ENCODE peak calls at places on chromosomes 16 and 17, in eight cellular contexts. A, O, B, T, K, U, G and V are unnamed samples.

GRCh38 chr16:83924686-83925085 is 25.8 kb downstream of the MLYCD start:
- DNase-seq in U (no peak), A (no peak), G (no peak), K (no peak), O (no peak), T (no peak), B (no peak), V (no peak)

GRCh38 chr16:19963306-19963705 is 78.7 kb upstream of the GPRC5B start:
- DNase-seq in A (no peak), G (no peak), K (peak), O (no peak), U (no peak), B (no peak), T (peak), V (no peak)

GRCh38 chr17:10698116-10698818 is 873 bp downstream of the ADPRM start:
- DNase-seq in A (no peak), B (no peak), T (no peak), G (no peak), K (no peak), U (no peak), O (no peak), V (no peak)

GRCh38 chr17:82356028-82356427 is 3.0 kb upstream of the TEX19 start:
- DNase-seq in U (no peak), A (no peak), G (no peak), K (peak), T (no peak), B (no peak), O (no peak), V (no peak)

GRCh38 chr16:9843424-9844013 is 338.7 kb downstream of the GRIN2A start:
- DNase-seq in T (no peak), O (no peak), U (no peak), G (no peak), B (no peak), K (no peak), A (no peak), V (no peak)

GRCh38 chr17:50198026-50198669 is 3.3 kb downstream of the COL1A1 start:
- DNase-seq in T (no peak), A (no peak), O (peak), B (no peak), G (peak), K (peak), U (peak), V (peak)

GRCh38 chr17:81115219-81115618 is 50.1 kb upstream of the PVALEF start:
- DNase-seq in T (no peak), U (no peak), K (no peak), A (no peak), G (no peak), O (no peak), B (no peak), V (no peak)

GRCh38 chr16:74735554-74735953 is 34.9 kb upstream of the MLKL start:
- DNase-seq in O (no peak), A (no peak), G (no peak), K (no peak), T (no peak), U (no peak), B (no peak), V (no peak)

GRCh38 chr16:67845291-67846062 is 1.3 kb upstream of the NUTF2 start:
- DNase-seq in A (no peak), T (no peak), B (no peak), U (no peak), O (no peak), G (no peak), K (no peak), V (no peak)

GRCh38 chr17:52170963-52171572 is 12.6 kb upstream of the CA10 start:
- DNase-seq in A (no peak), T (no peak), K (peak), O (no peak), B (peak), U (no peak), G (peak), V (no peak)

GRCh38 chr16:85525464-85526117 is 87.5 kb upstream of the GSE1 start:
- DNase-seq in T (no peak), B (no peak), O (no peak), U (no peak), A (no peak), G (no peak), K (no peak), V (no peak)

GRCh38 chr17:67636841-67637240 is 80.9 kb upstream of the NOL11 start:
- DNase-seq in K (no peak), U (no peak), O (no peak), B (no peak), T (no peak), G (no peak), A (no peak), V (no peak)

GRCh38 chr16:54077412-54077821 is 209.2 kb downstream of the IRX3 start:
- DNase-seq in B (no peak), U (no peak), O (no peak), T (no peak), G (no peak), A (no peak), K (no peak), V (no peak)

GRCh38 chr16:9847146-9847545 is 335.1 kb downstream of the GRIN2A start:
- DNase-seq in O (no peak), K (no peak), U (no peak), B (no peak), G (no peak), T (no peak), A (no peak), V (no peak)

GRCh38 chr16:88536971-88537751 is 33.0 kb upstream of the ZC3H18 start:
- DNase-seq in O (no peak), B (no peak), K (no peak), U (no peak), T (peak), G (no peak), A (no peak), V (no peak)

GRCh38 chr17:65219124-65219523 is 82.0 kb downstream of the RGS9 start:
- DNase-seq in T (no peak), B (no peak), G (no peak), O (no peak), A (no peak), U (no peak), K (no peak), V (no peak)

GRCh38 chr16:17359778-17360177 is 111.0 kb downstream of the XYLT1 start:
- DNase-seq in U (no peak), A (no peak), O (peak), T (no peak), K (no peak), B (no peak), G (no peak), V (no peak)

GRCh38 chr16:74695450-74696422 is 4.9 kb downstream of the MLKL start:
- DNase-seq in K (peak), O (peak), U (peak), G (peak), B (peak), A (peak), T (peak), V (peak)

DNA sequence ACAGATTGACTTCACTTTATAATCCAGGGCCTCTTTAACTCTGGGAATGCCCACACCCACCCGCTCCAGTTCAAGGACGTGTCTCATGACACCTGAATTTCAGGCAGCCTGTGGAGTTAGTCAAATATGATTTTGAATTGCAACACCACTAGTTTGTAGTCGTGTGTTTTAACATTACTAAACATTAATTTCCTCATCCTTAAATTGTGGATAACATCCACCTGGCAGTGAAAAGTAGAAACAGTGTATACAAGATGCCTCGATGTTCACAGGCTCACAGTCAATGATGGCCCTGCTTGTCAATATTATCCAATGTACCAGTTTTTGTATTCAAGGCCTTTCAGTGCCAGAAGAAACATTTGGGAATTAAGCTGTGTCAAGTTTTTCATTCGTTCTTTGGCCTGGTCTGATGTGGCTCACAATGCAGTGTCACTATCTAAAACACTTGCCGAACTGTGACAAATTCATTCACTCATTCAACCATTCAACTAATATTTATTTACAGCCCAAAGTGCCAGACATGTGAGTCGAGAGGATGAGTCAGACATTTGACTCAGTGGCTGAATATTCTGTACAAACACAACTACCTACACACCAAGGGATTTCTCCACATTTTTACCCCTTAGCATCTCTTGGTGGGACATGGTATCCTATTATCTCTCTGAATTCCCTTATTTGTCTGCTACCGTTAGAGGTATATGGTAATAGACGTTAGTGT is 1.4 kb downstream of the MEIOB start:
- DNase-seq in G (no peak), K (no peak), O (no peak), B (no peak), A (no peak), U (no peak), T (no peak), V (no peak)
- H3K27ac ChIP-seq in G (no peak), K (no peak), O (no peak), B (no peak), A (no peak), U (no peak), T (no peak), V (no peak)

DNA sequence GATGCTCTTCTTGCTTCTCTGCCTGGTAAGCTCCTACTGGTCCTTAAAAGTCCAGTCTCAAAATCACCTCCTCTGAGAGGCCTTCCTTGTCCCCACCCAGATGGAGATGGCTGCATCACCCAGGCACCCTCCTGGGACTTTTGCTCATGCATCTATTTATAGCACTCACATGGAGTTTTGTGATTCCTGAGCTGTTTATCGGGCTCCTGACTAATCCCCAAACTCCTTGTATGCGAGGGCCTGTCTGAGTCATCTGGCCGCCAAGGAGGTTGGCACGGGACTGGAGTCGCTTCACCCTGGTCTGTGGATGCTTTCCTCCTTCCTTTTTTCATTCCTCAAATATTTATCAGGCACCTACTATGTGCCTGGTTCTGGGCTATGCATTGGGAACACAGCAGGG is 2.3 kb upstream of the MAP2K3 start:
- DNase-seq in A (no peak), G (no peak), K (no peak), O (no peak), T (no peak), U (no peak), B (no peak), V (no peak)
- H3K27ac ChIP-seq in A (no peak), G (no peak), K (no peak), O (no peak), T (peak), U (peak), B (no peak), V (no peak)

GRCh38 chr16:11102523-11102898 is 153.5 kb downstream of the SOCS1 start:
- DNase-seq in K (no peak), B (no peak), G (no peak), U (no peak), T (no peak), A (no peak), O (no peak), V (no peak)

GRCh38 chr16:11105038-11105903 is 150.7 kb downstream of the SOCS1 start:
- DNase-seq in A (no peak), O (peak), K (no peak), G (no peak), U (peak), T (peak), B (no peak), V (no peak)

GRCh38 chr16:11106726-11107125 is 149.3 kb downstream of the SOCS1 start:
- DNase-seq in K (no peak), U (no peak), O (no peak), B (no peak), G (no peak), A (no peak), T (no peak), V (no peak)

GRCh38 chr16:11101695-11102522 is 154.1 kb downstream of the SOCS1 start:
- DNase-seq in B (no peak), O (no peak), T (no peak), U (no peak), G (no peak), A (no peak), K (no peak), V (no peak)

DNA sequence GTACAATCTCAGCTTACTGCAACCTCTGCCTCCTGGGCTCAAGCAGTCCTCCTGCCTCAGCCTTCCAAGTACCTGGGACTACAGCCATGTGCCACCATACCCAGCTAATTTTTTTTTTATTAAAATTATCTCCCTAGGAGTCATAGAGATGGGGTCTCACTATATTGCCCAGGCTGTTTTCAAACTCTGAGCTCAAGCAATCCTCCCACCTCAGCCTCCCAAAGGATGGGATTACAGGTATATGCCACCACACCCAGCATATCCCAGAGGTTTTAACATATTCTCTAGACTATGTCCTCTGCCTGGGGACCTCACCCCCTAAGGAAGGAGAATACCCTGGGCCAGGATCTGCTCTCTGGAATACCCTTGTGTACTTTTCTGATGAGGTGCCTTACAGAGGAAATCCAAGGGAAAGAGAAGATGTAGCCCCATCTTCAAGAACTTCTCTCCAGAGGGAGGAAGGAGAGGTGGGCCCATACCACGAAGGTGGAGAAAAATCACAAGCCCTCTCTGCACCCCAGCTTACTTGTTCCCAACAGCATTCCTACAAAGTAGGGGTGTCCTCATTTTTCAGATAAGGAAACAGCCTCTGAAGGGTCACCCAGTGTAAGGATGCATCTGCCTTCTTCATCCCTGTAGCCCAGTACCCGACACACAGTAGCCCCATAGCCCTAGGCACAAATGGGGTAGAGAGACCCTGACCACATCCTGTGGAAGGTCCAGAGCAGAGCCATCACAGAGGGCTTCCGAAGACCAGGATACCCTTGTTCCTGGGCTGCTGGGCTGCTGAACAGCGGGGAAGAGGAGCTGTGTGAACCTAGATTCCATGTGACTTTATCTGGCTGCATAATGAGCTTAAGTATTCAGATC is 151.6 kb downstream of the SOCS1 start:
- DNase-seq in B (no peak), U (no peak), G (no peak), O (no peak), T (no peak), K (no peak), A (no peak), V (no peak)
- H3K27ac ChIP-seq in B (no peak), U (peak), G (no peak), O (no peak), T (peak), K (peak), A (peak), V (peak)

GRCh38 chr17:36008998-36009665 is 7.8 kb upstream of the CCL15 start:
- DNase-seq in B (no peak), T (no peak), O (peak), G (no peak), U (no peak), K (no peak), A (no peak), V (no peak)
- H3K27ac ChIP-seq in B (no peak), T (no peak), O (no peak), G (no peak), U (no peak), K (no peak), A (no peak), V (no peak)

DNA sequence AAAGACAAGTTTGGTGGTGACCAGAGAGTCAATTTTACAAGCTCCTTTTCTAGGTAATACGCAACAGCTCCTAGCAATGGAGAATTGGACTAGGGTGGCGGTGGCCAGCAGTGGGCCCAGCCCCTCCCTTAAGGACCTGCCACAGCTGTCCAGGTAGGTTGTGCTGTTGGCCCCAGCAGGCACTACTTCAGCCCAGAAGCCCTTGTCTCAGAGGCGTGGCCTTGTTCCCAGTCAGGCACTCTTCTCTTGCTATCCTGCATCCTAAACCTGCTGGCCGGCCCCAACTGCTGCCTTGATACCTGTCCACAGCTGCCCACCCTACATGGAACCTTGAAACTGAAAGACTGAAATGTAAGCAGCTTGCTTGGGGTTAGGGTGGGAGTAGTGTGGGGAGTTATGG is 989 bp upstream of the GALK1 start:
- DNase-seq in T (no peak), B (no peak), U (no peak), K (no peak), G (no peak), O (no peak), A (no peak), V (no peak)
- H3K27ac ChIP-seq in T (no peak), B (peak), U (peak), K (no peak), G (no peak), O (peak), A (no peak), V (no peak)

DNA sequence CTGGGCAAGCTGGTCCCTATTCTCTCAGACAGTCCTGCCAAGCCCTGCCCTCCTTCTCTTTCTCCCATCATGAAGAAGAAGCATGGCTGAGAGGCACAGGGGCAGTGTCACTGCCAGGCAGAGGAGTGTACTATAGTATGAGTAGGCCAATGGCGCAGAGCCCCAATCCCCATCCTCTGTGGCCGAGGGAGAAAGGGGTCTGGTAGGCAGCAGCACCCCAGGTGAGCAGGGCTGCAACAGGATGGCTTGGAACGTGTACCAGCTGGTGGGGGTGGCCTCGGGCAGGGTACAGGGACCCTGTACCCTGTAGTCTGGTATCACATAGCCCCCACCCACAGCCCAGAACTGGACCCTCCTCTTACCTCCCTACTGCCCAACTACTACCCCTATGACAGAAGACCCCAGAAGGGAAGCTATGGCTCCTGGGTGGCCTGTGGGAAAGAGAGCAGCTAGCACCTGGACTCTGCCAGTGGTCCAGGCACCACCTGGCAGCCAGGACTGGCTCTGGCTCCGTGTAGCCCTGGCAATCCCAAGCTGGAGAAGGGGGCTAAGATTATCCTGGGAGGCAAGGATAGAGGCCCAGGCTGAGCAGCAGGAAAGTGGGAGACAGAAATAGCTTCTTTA is 4.4 kb downstream of the SMARCD2 start:
- DNase-seq in K (no peak), T (no peak), B (no peak), A (no peak), O (no peak), U (no peak), G (no peak), V (no peak)
- H3K27ac ChIP-seq in K (peak), T (peak), B (no peak), A (peak), O (peak), U (peak), G (no peak), V (no peak)

GRCh38 chr16:426906-427249 is 1.4 kb downstream of the RAB11FIP3 start:
- DNase-seq in G (no peak), O (no peak), A (no peak), T (peak), B (no peak), U (no peak), K (no peak), V (no peak)
- H3K27ac ChIP-seq in G (no peak), O (no peak), A (no peak), T (no peak), B (no peak), U (no peak), K (peak), V (no peak)